ENCODE peak calls at places on chromosomes 2 and 18, in ten cellular contexts. W is HCT116, U is HepG2, T is sigmoid colon, X is stomach, L is spleen, R is vagina, P is Panc1, F is K562, Q is SK-N-SH. G is an unnamed sample. For H3K4me1, the result is how much of the 10 kb centered on the place peaks cover.

GRCh38 chr2:53438056-53438455 is 329.5 kb upstream of the CHAC2 start:
- DNase-seq in Q (no peak), L (no peak), U (no peak), W (no peak), X (no peak), F (no peak), R (no peak), T (no peak), P (no peak), G (no peak)

GRCh38 chr18:1053654-1054315 is 149.1 kb downstream of the ADCYAP1 start:
- DNase-seq in F (no peak), P (no peak), Q (no peak), T (no peak), U (no peak), X (no peak), R (no peak), W (no peak), L (no peak), G (no peak)

GRCh38 chr2:120596990-120597594 is 138.6 kb upstream of the GLI2 start:
- DNase-seq in T (peak), X (no peak), U (no peak), F (no peak), P (no peak), W (no peak), Q (no peak), R (no peak), L (peak), G (peak)

GRCh38 chr2:188785515-188785914 is 188.7 kb upstream of the COL3A1 start:
- DNase-seq in X (no peak), Q (no peak), P (no peak), T (no peak), U (no peak), R (no peak), W (no peak), L (no peak), F (no peak), G (no peak)

GRCh38 chr2:109247812-109248211 is 118.8 kb downstream of the SH3RF3 start:
- DNase-seq in W (no peak), P (no peak), R (no peak), U (no peak), F (no peak), L (peak), Q (no peak), T (no peak), X (no peak), G (no peak)

GRCh38 chr2:203427061-203427460 is 98.9 kb downstream of the ABI2 start:
- DNase-seq in R (no peak), P (no peak), X (no peak), W (no peak), L (no peak), U (no peak), T (no peak), F (no peak), Q (no peak), G (no peak)

GRCh38 chr2:26536371-26537068 is 58.6 kb upstream of the OTOF start:
- DNase-seq in R (no peak), U (no peak), W (no peak), T (peak), P (no peak), Q (no peak), L (peak), X (no peak), F (no peak), G (no peak)

GRCh38 chr2:197813093-197813787 is 8.8 kb downstream of the PLCL1 start:
- DNase-seq in T (no peak), X (no peak), L (no peak), F (peak), Q (peak), U (peak), R (no peak), P (no peak), W (peak), G (no peak)

GRCh38 chr2:20050104-20050711 is 1.2 kb downstream of the LAPTM4A start:
- DNase-seq in P (no peak), U (peak), T (no peak), X (no peak), R (no peak), W (no peak), F (peak), L (no peak), Q (peak), G (no peak)

GRCh38 chr2:207474871-207475485 is 54.8 kb upstream of the CREB1 start:
- DNase-seq in L (no peak), T (no peak), F (peak), R (no peak), U (peak), Q (peak), P (no peak), X (no peak), W (peak), G (no peak)

GRCh38 chr2:168758970-168759820 is 43.2 kb upstream of the NOSTRIN start:
- DNase-seq in L (no peak), R (no peak), P (no peak), T (no peak), F (no peak), U (peak), W (peak), Q (peak), X (no peak), G (no peak)

GRCh38 chr2:57080035-57080434 is 896.2 kb downstream of the CCDC85A start:
- DNase-seq in X (no peak), F (no peak), T (no peak), W (peak), L (no peak), U (no peak), R (no peak), Q (no peak), P (peak), G (no peak)

GRCh38 chr2:134131681-134132486 is 122.0 kb upstream of the MGAT5 start:
- DNase-seq in W (no peak), P (no peak), Q (no peak), F (no peak), L (no peak), U (no peak), T (no peak), R (no peak), X (no peak), G (no peak)
- H3K4me1 ChIP-seq in W (under half), P (under half), Q (under half), F (under half), L (half or more), U (half or more), T (under half), R (under half), X (half or more), G (under half)

GRCh38 chr2:177221970-177222369 is 9.4 kb downstream of the HNRNPA3 start:
- DNase-seq in P (no peak), T (no peak), W (no peak), X (no peak), L (no peak), U (no peak), F (no peak), Q (no peak), R (no peak), G (no peak)

GRCh38 chr2:177225965-177226360 is 13.4 kb downstream of the HNRNPA3 start:
- DNase-seq in X (no peak), U (no peak), W (no peak), L (no peak), T (no peak), F (no peak), Q (no peak), R (no peak), P (no peak), G (no peak)

GRCh38 chr2:177217247-177217843 is 4.8 kb downstream of the HNRNPA3 start:
- DNase-seq in Q (no peak), U (no peak), L (no peak), X (no peak), T (no peak), W (no peak), R (no peak), P (no peak), F (no peak), G (no peak)

GRCh38 chr2:177221534-177221933 is 8.9 kb downstream of the HNRNPA3 start:
- DNase-seq in W (no peak), X (no peak), L (no peak), Q (no peak), U (no peak), T (no peak), R (no peak), P (no peak), F (no peak), G (no peak)
- TF ChIP-seq POLR2AphosphoS5 in W (no peak), X (no peak), L (no peak), Q (no peak), U (no peak), T (no peak), R (no peak), P (no peak), F (no peak), G (no peak)

DNA sequence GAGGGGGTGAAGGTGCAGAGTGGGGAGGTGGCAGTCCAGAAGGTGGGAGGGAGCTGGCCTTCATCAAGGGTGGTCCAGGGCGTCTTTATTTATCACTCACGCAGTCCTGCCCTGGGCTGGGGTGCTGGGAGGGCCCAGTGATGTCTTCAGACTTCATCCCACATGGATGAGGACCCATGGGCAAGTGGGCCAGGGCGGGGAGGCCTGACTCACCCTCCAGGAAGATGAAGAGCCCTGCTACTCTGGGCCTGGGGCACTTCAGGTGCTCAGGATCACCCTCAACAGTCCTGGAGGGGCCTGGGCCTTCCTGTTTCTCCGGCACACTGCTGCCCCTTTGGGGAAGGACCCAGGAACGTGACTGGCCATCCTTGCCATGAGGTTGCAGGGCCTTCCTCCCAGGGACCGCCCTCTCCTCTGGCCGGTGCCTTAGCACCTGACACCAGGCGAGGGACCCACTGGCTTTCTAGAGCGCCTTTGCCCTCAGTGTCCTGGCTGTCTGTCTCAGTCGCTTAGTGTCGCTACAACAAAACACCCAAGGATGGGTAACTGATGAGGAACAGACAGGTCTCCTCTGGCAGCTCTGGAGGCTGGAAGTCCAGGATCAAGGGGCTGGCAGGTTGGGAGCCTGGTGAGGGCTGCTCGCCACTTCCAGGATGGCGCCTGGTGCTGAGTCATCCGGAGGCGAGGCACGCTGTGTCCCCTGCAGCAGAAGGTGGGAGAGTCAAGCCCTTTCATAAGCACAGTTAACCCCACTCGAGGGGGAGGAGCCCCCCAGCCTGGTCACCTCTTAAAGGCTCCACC is 57.8 kb upstream of the HS6ST1 start:
- DNase-seq in Q (no peak), R (peak), X (peak), L (peak), T (peak), F (peak), W (no peak), P (no peak), U (no peak), G (peak)
- H3K4me1 ChIP-seq in Q (under half), R (half or more), X (half or more), L (under half), T (half or more), F (under half), W (under half), P (under half), U (half or more), G (under half)

GRCh38 chr2:117661619-117662018 is 152.9 kb upstream of the DDX18 start:
- DNase-seq in P (no peak), R (no peak), F (no peak), Q (peak), L (no peak), T (no peak), W (no peak), U (no peak), X (no peak), G (no peak)
- TF ChIP-seq POLR2AphosphoS5 in P (no peak), R (no peak), F (no peak), Q (peak), L (no peak), T (no peak), W (no peak), U (no peak), X (no peak), G (no peak)

GRCh38 chr2:63613391-63613901 is 24.7 kb downstream of the MDH1 start:
- DNase-seq in F (no peak), P (no peak), X (no peak), L (no peak), U (no peak), Q (no peak), R (no peak), W (no peak), T (no peak), G (no peak)
- H3K4me1 ChIP-seq in F (under half), P (under half), X (under half), L (under half), U (under half), Q (under half), R (under half), W (under half), T (under half), G (under half)

GRCh38 chr2:205732314-205732713 is 50.0 kb downstream of the NRP2 start:
- DNase-seq in P (no peak), W (no peak), F (no peak), R (no peak), X (no peak), Q (no peak), T (no peak), L (no peak), U (no peak), G (no peak)
- TF ChIP-seq POLR2AphosphoS5 in P (no peak), W (no peak), F (no peak), R (no peak), X (no peak), Q (no peak), T (peak), L (no peak), U (no peak), G (no peak)

GRCh38 chr2:160208662-160209229 is 8.7 kb upstream of the ITGB6 start:
- DNase-seq in W (no peak), X (no peak), R (no peak), L (no peak), Q (no peak), F (no peak), P (no peak), T (no peak), U (no peak), G (no peak)
- H3K4me1 ChIP-seq in W (half or more), X (under half), R (under half), L (under half), Q (under half), F (under half), P (half or more), T (under half), U (under half), G (under half)

DNA sequence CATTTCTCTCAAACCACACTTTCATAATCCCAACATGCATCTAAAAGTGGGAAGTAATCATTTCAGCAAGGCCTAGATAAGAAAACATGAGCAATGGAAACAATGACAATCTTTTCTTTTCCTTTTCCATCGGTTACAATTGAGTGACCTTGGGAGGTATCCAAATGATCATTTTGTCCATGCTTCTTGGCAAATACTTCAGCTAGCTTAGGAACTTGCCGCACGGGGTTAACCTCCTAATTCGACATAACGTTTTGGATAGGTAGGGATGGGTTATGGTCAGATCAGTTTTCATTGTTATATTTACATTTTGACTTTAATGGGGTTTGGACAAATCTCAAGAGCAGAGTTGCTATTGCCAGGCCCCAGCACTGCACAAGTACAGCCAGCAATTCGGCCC is 4.6 kb upstream of the PTPRM start:
- DNase-seq in Q (no peak), X (no peak), P (no peak), F (no peak), T (no peak), W (no peak), R (no peak), U (no peak), L (no peak), G (no peak)
- TF ChIP-seq POLR2AphosphoS5 in Q (no peak), X (no peak), P (no peak), F (no peak), T (no peak), W (no peak), R (no peak), U (no peak), L (no peak), G (no peak)

G was measured in breast epithelium.